ENCODE peak calls at places on chromosomes 5 and 9, in ten cellular contexts. Z is stimulated activated CD4-positive, alpha-beta T cell treated with anti-CD3 and anti-CD28 coated beads, TNF-alpha, amount 100 ng/mL, for 4 hours; W is GM06990; G is PC-3; L is A172; C is GM20000; V is activated effector memory CD4-positive, alpha-beta T cell treated with Interleukin-2 at 50 U/mL for 16 hours; O is NCI-H226; K is activated T-helper 1 cell treated with anti-CD3 and anti-CD28 coated beads, Interleukin-2, amount 50 U/mL, for 16 hours; R is transverse colon. F is an unnamed sample.

GRCh38 chr9:136243631-136244030 is 2.0 kb downstream of the QSOX2 start:
- DNase-seq in Z (no peak), W (no peak), G (no peak), L (no peak), C (no peak), V (no peak), O (no peak), K (no peak), R (no peak), F (no peak)

GRCh38 chr9:115369322-115369957 is 251.5 kb upstream of the TNC start:
- DNase-seq in Z (no peak), W (no peak), G (no peak), L (peak; percentile 85), C (no peak), V (no peak), O (peak; percentile 49), K (no peak), R (no peak), F (no peak)

GRCh38 chr5:113230711-113231652 is 203.8 kb downstream of the TSSK1B start:
- DNase-seq in Z (no peak), W (no peak), G (peak; percentile 63), L (peak; percentile 50), C (no peak), V (no peak), O (peak; percentile 90), K (no peak), R (no peak), F (no peak)

GRCh38 chr9:20217596-20217995 is 404.7 kb downstream of the MLLT3 start:
- DNase-seq in Z (no peak), W (no peak), G (no peak), L (no peak), C (no peak), V (no peak), O (no peak), K (no peak), R (no peak), F (no peak)

GRCh38 chr5:39815701-39816100 is 390.9 kb upstream of the DAB2 start:
- DNase-seq in Z (no peak), W (no peak), G (no peak), L (no peak), C (no peak), V (no peak), O (no peak), K (no peak), R (no peak), F (no peak)

GRCh38 chr5:9661316-9662015 is 31.3 kb upstream of the TAS2R1 start:
- DNase-seq in Z (no peak), W (no peak), G (no peak), L (no peak), C (no peak), V (no peak), O (no peak), K (no peak), R (no peak), F (no peak)

GRCh38 chr9:94639996-94640376 is 668 bp upstream of the FBP1 start:
- DNase-seq in Z (no peak), W (no peak), G (peak; percentile 55), L (no peak), C (no peak), V (no peak), O (no peak), K (no peak), R (peak; percentile 25), F (no peak)

GRCh38 chr9:92188969-92189781 is 74.0 kb upstream of the SPTLC1 start:
- DNase-seq in Z (no peak), W (no peak), G (no peak), L (no peak), C (no peak), V (no peak), O (no peak), K (no peak), R (no peak), F (no peak)

GRCh38 chr5:179235416-179236400 is 109.6 kb downstream of the ADAMTS2 start:
- DNase-seq in Z (no peak), W (no peak), G (no peak), L (no peak), C (no peak), V (no peak), O (no peak), K (no peak), R (peak; percentile 1), F (no peak)

GRCh38 chr9:115008536-115008935 is 78.1 kb upstream of the TNFSF8 start:
- DNase-seq in Z (no peak), W (no peak), G (peak; percentile 78), L (peak; percentile 93), C (no peak), V (no peak), O (peak; percentile 80), K (no peak), R (no peak), F (peak; percentile 24)

GRCh38 chr9:133711428-133712220 is 26.5 kb downstream of the SARDH start:
- DNase-seq in Z (no peak), W (no peak), G (no peak), L (peak; percentile 97), C (no peak), V (no peak), O (no peak), K (no peak), R (no peak), F (peak; percentile 34)

GRCh38 chr9:77158772-77159513 is 18.4 kb upstream of the VPS13A start:
- DNase-seq in Z (no peak), W (no peak), G (no peak), L (no peak), C (no peak), V (no peak), O (no peak), K (no peak), R (no peak), F (no peak)

GRCh38 chr5:125696762-125697161 is 726.4 kb upstream of the GRAMD2B start:
- DNase-seq in Z (no peak), W (no peak), G (peak; percentile 69), L (peak; percentile 59), C (no peak), V (no peak), O (peak; percentile 90), K (no peak), R (no peak), F (no peak)

GRCh38 chr9:73009649-73010288 is 56.9 kb upstream of the ALDH1A1 start:
- DNase-seq in Z (no peak), W (no peak), G (no peak), L (no peak), C (no peak), V (no peak), O (no peak), K (no peak), R (no peak), F (no peak)

GRCh38 chr5:142758062-142758802 is 11.9 kb upstream of the ARHGAP26 start:
- DNase-seq in Z (no peak), W (no peak), G (no peak), L (no peak), C (no peak), V (no peak), O (no peak), K (no peak), R (no peak), F (no peak)

GRCh38 chr9:72615931-72616330 is 94.5 kb downstream of the TMC1 start:
- DNase-seq in Z (no peak), W (no peak), G (peak; percentile 59), L (peak; percentile 20), C (no peak), V (no peak), O (no peak), K (no peak), R (no peak), F (no peak)

GRCh38 chr9:95175523-95175922 is 142.0 kb downstream of the FANCC start:
- DNase-seq in Z (no peak), W (no peak), G (no peak), L (no peak), C (no peak), V (no peak), O (no peak), K (no peak), R (no peak), F (no peak)

GRCh38 chr9:82020341-82020740 is 31.8 kb downstream of the SPATA31D1 start:
- DNase-seq in Z (no peak), W (no peak), G (no peak), L (no peak), C (no peak), V (no peak), O (no peak), K (no peak), R (no peak), F (no peak)

GRCh38 chr5:68215888-68216736 is 556 bp downstream of the PIK3R1 start:
- DNase-seq in Z (peak; percentile 27), W (peak; percentile 79), G (no peak), L (no peak), C (peak; percentile 85), V (peak; percentile 41), O (peak; percentile 3), K (peak; percentile 13), R (peak; percentile 71), F (peak; percentile 43)

GRCh38 chr9:134323741-134324358 is 2.4 kb upstream of the RXRA start:
- DNase-seq in Z (no peak), W (no peak), G (no peak), L (peak; percentile 63), C (no peak), V (no peak), O (no peak), K (no peak), R (peak; percentile 83), F (no peak)

GRCh38 chr5:128304121-128304520 is 220.6 kb downstream of the SLC12A2 start:
- DNase-seq in Z (no peak), W (no peak), G (peak; percentile 22), L (peak; percentile 35), C (no peak), V (no peak), O (peak; percentile 96), K (no peak), R (no peak), F (no peak)

GRCh38 chr5:176656467-176656990 is 9.2 kb downstream of the TSPAN17 start:
- DNase-seq in Z (no peak), W (no peak), G (no peak), L (no peak), C (no peak), V (no peak), O (no peak), K (no peak), R (no peak), F (no peak)

GRCh38 chr9:93280661-93281259 is 96.8 kb downstream of the WNK2 start:
- DNase-seq in Z (no peak), W (no peak), G (peak; percentile 26), L (no peak), C (no peak), V (no peak), O (peak; percentile 9), K (no peak), R (no peak), F (no peak)

F was measured in Calu3.